ENCODE peak calls at places on chromosome 5, in four cellular contexts. Z is HepG2, O is GM12878, Y is K562. Q is an unnamed sample.

GRCh38 chr5:56838409-56839039 is 23.2 kb downstream of the MAP3K1 start:
- DNase-seq in Z (peak; percentile 33), O (peak; percentile 42), Y (no peak), Q (no peak)

GRCh38 chr5:3034881-3035280 is 283.4 kb upstream of the IRX2 start:
- DNase-seq in Z (no peak), O (no peak), Y (no peak), Q (no peak)

GRCh38 chr5:127561254-127561653 is 43.8 kb downstream of the PRRC1 start:
- DNase-seq in Z (no peak), O (no peak), Y (no peak), Q (no peak)

GRCh38 chr5:74322944-74323343 is 317.6 kb downstream of the ENC1 start:
- DNase-seq in Z (no peak), O (no peak), Y (peak; percentile 39), Q (no peak)

GRCh38 chr5:139475865-139476651 is 5.3 kb downstream of the SMIM33 start:
- DNase-seq in Z (no peak), O (no peak), Y (peak; percentile 8), Q (no peak)

GRCh38 chr5:176851871-176852270 is 41.5 kb downstream of the UNC5A start:
- DNase-seq in Z (no peak), O (no peak), Y (no peak), Q (no peak)

GRCh38 chr5:128629162-128629561 is 91.1 kb upstream of the FBN2 start:
- DNase-seq in Z (no peak), O (no peak), Y (no peak), Q (no peak)

GRCh38 chr5:120999550-120999949 is 535.5 kb downstream of the PRR16 start:
- DNase-seq in Z (no peak), O (no peak), Y (no peak), Q (no peak)

GRCh38 chr5:140372971-140373487 is 13.0 kb downstream of the SLC4A9 start:
- DNase-seq in Z (peak; percentile 65), O (no peak), Y (peak; percentile 75), Q (peak; percentile 79)

GRCh38 chr5:173472164-173472563 is 143.9 kb upstream of the STC2 start:
- DNase-seq in Z (peak; percentile 90), O (no peak), Y (no peak), Q (no peak)

GRCh38 chr5:35540002-35540401 is 77.7 kb upstream of the SPEF2 start:
- DNase-seq in Z (no peak), O (no peak), Y (no peak), Q (no peak)

GRCh38 chr5:937151-937924 is 44.7 kb downstream of the TRIP13 start:
- DNase-seq in Z (no peak), O (no peak), Y (no peak), Q (no peak)

GRCh38 chr5:163269624-163270023 is 167.8 kb upstream of the CCNG1 start:
- DNase-seq in Z (no peak), O (no peak), Y (no peak), Q (no peak)

DNA sequence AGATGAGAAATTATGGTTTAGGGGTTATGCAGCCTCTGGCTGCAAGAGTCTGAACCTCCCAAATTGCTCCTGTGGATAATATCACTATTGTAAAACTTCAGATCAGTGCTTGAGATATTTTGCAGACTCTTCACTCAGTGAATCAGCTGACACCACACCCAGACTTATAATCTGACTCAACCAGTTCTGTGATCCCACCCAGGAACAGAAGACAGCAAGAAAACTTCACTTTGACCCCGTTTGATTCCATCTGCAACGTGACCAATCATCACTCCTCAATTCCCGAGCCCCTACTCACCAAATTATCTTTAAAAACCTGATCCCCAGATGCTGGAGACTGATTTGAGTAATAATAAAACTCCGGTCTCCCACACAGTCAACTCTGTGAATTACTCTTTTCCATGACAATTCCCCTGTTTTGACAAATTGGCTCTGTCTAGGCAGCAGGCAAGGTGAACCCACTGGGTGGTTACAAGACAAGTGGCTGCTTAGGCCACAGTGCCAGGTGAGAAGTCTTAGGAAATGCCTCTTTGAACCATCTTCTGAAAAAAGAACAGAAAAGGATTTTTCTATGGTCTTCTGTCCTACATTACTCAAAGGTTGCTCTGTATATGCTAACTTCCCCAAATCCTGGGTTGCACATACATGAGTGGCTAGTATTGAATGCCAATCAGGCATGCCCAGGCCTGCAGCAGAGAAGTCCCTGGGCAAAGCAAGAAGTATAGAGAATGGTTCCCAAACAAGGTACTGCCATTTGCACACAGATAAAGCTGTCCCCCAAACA is 588.0 kb downstream of the PRELID2 start:
- DNase-seq in Z (no peak), O (no peak), Y (no peak), Q (no peak)
- TF ChIP-seq FOXM1 in Z (no peak), O (no peak), Y (no peak), Q (no peak)

GRCh38 chr5:44814761-44815160 is 6.0 kb downstream of the MRPS30 start:
- DNase-seq in Z (no peak), O (no peak), Y (no peak), Q (no peak)

GRCh38 chr5:44808435-44809214 is at the start of gene MRPS30:
- DNase-seq in Z (peak; percentile 99), O (peak; percentile 100), Y (peak; percentile 89), Q (peak; percentile 88)

GRCh38 chr5:44809215-44809955 is 638 bp downstream of the MRPS30 start:
- DNase-seq in Z (peak; percentile 70), O (no peak), Y (peak; percentile 57), Q (peak; percentile 41)

GRCh38 chr5:44807269-44807668 is 1.5 kb upstream of the MRPS30 start:
- DNase-seq in Z (no peak), O (no peak), Y (no peak), Q (no peak)

GRCh38 chr5:44809956-44810276 is 1.2 kb downstream of the MRPS30 start:
- DNase-seq in Z (no peak), O (no peak), Y (no peak), Q (no peak)
- H3K4me1 ChIP-seq in Z (peaks cover 26% of the 10 kb centered on the region), O (peaks cover 3% of the 10 kb centered on the region), Y (peaks cover 13% of the 10 kb centered on the region), Q (no peaks in the 10 kb centered on the region)

DNA sequence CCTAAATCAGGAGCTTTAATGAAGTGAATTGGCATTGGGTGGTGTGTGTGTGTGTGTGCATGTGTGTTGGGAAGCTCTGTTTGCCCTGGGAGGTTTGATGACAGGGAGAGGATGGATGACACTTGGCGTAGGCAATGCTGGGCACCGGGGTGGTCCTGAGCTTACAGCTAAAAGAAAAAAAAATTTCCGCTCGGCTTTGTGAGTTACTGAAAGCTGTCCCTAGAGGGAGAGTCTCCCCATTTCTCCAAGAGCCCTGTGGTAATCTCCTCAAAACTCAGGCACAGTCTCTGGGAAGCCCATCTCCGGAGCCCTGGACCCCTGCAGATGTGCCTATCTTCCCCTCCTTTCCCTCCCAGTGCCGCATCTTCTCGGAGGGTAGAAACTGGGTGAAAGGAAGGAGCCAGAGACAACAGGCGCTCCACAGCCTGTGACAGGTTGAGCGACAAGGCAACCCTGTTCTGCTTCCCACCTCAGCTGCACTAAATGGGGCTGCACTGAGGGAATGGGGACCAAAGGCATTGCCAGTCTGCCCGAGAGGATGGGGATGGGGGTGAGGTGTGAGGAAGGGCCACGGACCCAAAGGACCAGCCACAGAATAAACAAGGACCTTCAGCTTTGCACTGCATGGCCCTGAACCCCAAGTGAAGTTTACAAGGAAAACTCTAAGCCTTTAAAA is 35.8 kb upstream of the TIFAB start:
- DNase-seq in Z (no peak), O (no peak), Y (no peak), Q (no peak)
- TF ChIP-seq CTCF in Z (no peak), O (no peak), Y (no peak), Q (no peak)

DNA sequence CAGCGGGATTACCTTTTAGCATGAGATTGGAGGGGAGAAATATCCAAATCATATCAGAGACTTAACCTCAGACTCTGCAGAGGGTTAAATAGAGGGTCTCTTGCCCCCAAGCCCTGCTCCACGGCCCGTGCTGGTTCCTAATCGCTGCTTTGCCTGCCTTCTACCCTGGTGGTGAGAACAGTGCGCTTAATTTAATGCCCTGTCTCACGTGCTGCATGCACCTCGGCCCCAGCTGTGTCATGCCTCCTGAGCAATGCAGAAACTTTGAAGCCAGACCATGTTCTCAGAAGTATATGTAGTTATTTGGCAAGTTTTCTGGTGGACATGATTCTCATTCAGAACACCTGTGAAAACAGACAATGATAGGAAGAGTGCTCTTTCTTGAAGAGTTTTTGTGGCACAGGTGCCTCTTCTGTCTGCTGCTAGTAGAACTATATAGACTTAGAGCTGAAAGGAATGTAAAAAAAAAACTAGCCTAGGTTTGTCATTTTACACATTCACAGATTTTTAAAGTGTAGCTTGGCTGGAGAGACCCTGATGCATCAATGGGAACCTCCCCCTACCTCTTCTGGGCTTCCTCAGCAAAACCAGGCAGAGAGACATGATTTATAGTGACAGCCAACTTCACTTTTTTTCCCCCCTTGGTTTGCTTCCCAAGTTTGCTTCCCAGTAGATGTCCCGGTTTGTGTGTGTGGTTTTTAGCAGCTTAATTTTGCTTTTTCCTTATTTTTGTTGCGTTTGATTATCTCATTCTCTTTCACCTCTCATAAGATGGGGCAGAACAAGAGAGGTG is 1.6 kb downstream of the OTULIN start:
- DNase-seq in Z (peak; percentile 41), O (no peak), Y (no peak), Q (peak; percentile 39)
- TF ChIP-seq FOXM1 in Z (no peak), O (no peak), Y (no peak), Q (no peak)

DNA sequence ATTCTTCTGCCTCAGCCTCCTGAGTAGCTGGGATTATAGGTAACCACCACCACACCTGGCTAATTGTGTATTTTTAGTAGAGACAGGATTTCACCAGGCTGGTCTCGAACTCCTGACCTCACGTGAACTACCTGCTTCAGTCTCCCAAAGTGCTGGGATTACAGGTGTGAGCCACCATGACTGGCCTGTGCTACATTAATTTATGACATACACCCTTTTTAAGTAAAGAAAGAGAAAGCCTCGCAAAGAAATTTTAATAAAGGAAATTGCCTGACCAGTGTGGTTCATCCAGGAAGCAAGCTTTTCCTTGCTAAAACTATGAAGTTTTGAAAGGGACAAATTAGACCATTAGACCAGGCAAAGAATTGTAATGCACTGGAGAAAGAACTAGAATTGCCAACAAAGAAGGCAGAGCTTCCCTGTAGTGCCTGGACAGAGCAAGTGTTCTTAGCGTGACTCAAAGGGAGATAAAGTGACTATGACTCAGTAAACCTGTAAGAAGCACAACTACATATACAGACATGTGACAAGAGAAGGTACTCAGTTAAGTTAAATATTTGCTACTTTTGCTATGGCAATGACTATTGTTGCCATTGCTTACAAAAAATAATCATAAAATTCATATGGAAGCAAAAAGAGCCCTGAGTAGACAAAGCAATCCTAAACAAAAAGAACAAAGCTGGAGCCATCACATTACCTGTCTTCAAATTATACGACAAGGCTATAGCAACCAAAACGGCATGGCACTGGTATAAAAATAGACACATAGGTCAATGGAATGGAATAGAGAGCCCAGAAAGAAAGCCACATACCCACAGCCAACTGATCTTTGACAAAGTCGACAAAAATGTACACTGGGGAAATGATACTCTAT is 54.6 kb downstream of the FYB1 start:
- DNase-seq in Z (no peak), O (no peak), Y (peak; percentile 40), Q (no peak)
- H3K4me1 ChIP-seq in Z (no peaks in the 10 kb centered on the region), O (no peaks in the 10 kb centered on the region), Y (peaks cover 30% of the 10 kb centered on the region), Q (no peaks in the 10 kb centered on the region)

DNA sequence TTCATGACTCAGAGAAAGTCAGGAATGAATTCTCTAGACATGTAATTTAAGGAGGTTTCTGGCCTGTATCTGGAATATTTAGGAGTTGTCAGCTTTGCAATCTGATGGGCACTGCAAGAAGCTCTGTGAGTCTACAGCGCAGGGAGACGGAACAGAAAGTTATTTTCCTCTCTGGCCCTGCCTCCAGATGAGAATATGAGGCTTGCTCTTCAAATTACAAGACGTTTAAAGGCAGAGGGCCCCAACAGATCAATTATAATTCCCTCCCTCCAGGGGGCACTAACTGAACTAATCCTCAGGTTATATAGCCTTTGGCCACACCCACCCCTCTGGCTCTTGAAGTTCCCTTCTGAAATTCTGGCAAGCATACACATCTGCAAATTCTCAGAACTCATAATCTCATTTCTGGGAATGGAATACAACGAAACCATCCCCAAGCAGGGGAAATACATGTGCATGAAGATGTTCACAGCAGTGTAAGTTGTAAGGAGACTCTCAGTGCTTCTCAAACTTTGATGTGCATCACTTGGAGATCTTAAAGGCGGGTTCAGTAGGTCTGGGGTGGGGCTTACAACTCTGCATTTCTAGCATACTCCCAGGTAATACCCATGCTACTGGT is 307.6 kb downstream of the CWC27 start:
- DNase-seq in Z (peak; percentile 45), O (no peak), Y (peak; percentile 83), Q (no peak)
- TF ChIP-seq CTCF in Z (peak; percentile 26), O (peak; percentile 43), Y (peak; percentile 66), Q (peak; percentile 61)

GRCh38 chr5:40431734-40432133 is 248.0 kb upstream of the PTGER4 start:
- DNase-seq in Z (no peak), O (no peak), Y (no peak), Q (no peak)
- TF ChIP-seq FOXM1 in Z (no peak), O (no peak), Y (no peak), Q (no peak)